ENCODE peak calls at places on chromosome 7, in eight cellular contexts. U, V, R, A, Z, B, Q and D are unnamed samples.
A peak's percentile ranks its signal among the peaks of the same experiment; 100 is the strongest.

GRCh38 chr7:7732566-7733290 is 14.3 kb upstream of the RPA3 start:
- DNase-seq in U (no peak), V (no peak), Q (no peak), Z (no peak), A (peak; percentile 5), B (peak; percentile 19), R (no peak), D (no peak)

GRCh38 chr7:70856889-70857511 is 274.9 kb upstream of the GALNT17 start:
- DNase-seq in Z (no peak), U (peak; percentile 84), V (peak; percentile 62), R (peak; percentile 6), A (peak; percentile 16), B (peak; percentile 10), Q (peak; percentile 9), D (peak; percentile 85)

GRCh38 chr7:42151309-42151708 is 85.7 kb downstream of the GLI3 start:
- DNase-seq in V (no peak), Z (peak; percentile 27), A (no peak), R (no peak), U (no peak), Q (no peak), B (no peak), D (no peak)

GRCh38 chr7:128701062-128701785 is 29.1 kb downstream of the GARIN1A start:
- DNase-seq in B (no peak), A (no peak), Q (no peak), Z (no peak), R (no peak), U (no peak), V (no peak), D (no peak)

GRCh38 chr7:87599336-87599735 is 1.3 kb downstream of the ABCB1 start:
- DNase-seq in V (no peak), Q (peak; percentile 13), R (peak; percentile 60), U (peak; percentile 22), Z (no peak), B (no peak), A (no peak), D (no peak)

GRCh38 chr7:29445736-29446135 is 117.9 kb upstream of the PRR15 start:
- DNase-seq in A (no peak), V (no peak), Q (no peak), U (no peak), B (no peak), R (no peak), Z (no peak), D (no peak)

GRCh38 chr7:121428857-121429489 is 32.9 kb upstream of the FAM3C start:
- DNase-seq in Q (no peak), V (no peak), R (no peak), A (no peak), U (no peak), Z (no peak), B (no peak), D (no peak)

GRCh38 chr7:38524786-38525185 is 106.4 kb downstream of the AMPH start:
- DNase-seq in Q (no peak), B (no peak), V (no peak), Z (no peak), U (no peak), A (no peak), R (no peak), D (no peak)

GRCh38 chr7:137390076-137390475 is 46.5 kb upstream of the PTN start:
- DNase-seq in Z (no peak), A (no peak), R (no peak), V (no peak), Q (no peak), U (no peak), B (no peak), D (no peak)